ENCODE peak calls at places on chromosomes 4 and X, in five cellular contexts. One of them, this sample, is unnamed.

GRCh38 chr4:38529189-38530115 is 134.5 kb upstream of the KLF3 start:
- DNase-seq in H1: no peak
- DNase-seq in K562: peak
- DNase-seq in HepG2: no peak
- DNase-seq in GM12878: peak
- DNase-seq in this sample: no peak

GRCh38 chr4:74715731-74716435 is 78.4 kb downstream of the BTC start:
- DNase-seq in H1: no peak
- DNase-seq in K562: no peak
- DNase-seq in HepG2: no peak
- DNase-seq in GM12878: no peak
- DNase-seq in this sample: no peak

GRCh38 chr4:112731715-112732114 is 94.8 kb downstream of the LARP7 start:
- DNase-seq in H1: peak
- DNase-seq in K562: no peak
- DNase-seq in HepG2: no peak
- DNase-seq in GM12878: no peak
- DNase-seq in this sample: no peak

GRCh38 chrX:12962041-12962504 is 12.8 kb upstream of the TMSB4X start:
- DNase-seq in H1: no peak
- DNase-seq in K562: peak
- DNase-seq in HepG2: no peak
- DNase-seq in GM12878: no peak
- DNase-seq in this sample: no peak

GRCh38 chr4:2059034-2059725 is at the start of gene NAT8L:
- DNase-seq in H1: no peak
- DNase-seq in K562: peak
- DNase-seq in HepG2: no peak
- DNase-seq in GM12878: no peak
- DNase-seq in this sample: peak

GRCh38 chrX:68411729-68412128 is 21.6 kb downstream of the OPHN1 start:
- DNase-seq in H1: no peak
- DNase-seq in K562: no peak
- DNase-seq in HepG2: no peak
- DNase-seq in GM12878: no peak
- DNase-seq in this sample: no peak

GRCh38 chrX:154411322-154411980 is at the start of gene TAFAZZIN:
- DNase-seq in H1: peak
- DNase-seq in K562: peak
- DNase-seq in HepG2: peak
- DNase-seq in GM12878: no peak
- DNase-seq in this sample: no peak

GRCh38 chrX:28225508-28225907 is 244.3 kb upstream of the DCAF8L1 start:
- DNase-seq in H1: no peak
- DNase-seq in K562: no peak
- DNase-seq in HepG2: peak
- DNase-seq in GM12878: no peak
- DNase-seq in this sample: peak

GRCh38 chr4:62004881-62005280 is 804.8 kb downstream of the ADGRL3 start:
- DNase-seq in H1: no peak
- DNase-seq in K562: no peak
- DNase-seq in HepG2: no peak
- DNase-seq in GM12878: no peak
- DNase-seq in this sample: no peak

GRCh38 chrX:130179579-130180215 is 7.9 kb downstream of the RAB33A start:
- DNase-seq in H1: no peak
- DNase-seq in K562: peak
- DNase-seq in HepG2: no peak
- DNase-seq in GM12878: no peak
- DNase-seq in this sample: no peak
- TF ChIP-seq SP1 in H1: no peak
- TF ChIP-seq SP1 in K562: peak
- TF ChIP-seq SP1 in HepG2: no peak
- TF ChIP-seq SP1 in GM12878: no peak
- TF ChIP-seq SP1 in this sample: no peak

GRCh38 chrX:13967636-13968035 is 62.1 kb downstream of the GEMIN8 start:
- DNase-seq in H1: no peak
- DNase-seq in K562: no peak
- DNase-seq in HepG2: no peak
- DNase-seq in GM12878: no peak
- DNase-seq in this sample: no peak

GRCh38 chrX:13965531-13965930 is 64.2 kb downstream of the GEMIN8 start:
- DNase-seq in H1: no peak
- DNase-seq in K562: no peak
- DNase-seq in HepG2: no peak
- DNase-seq in GM12878: no peak
- DNase-seq in this sample: no peak

GRCh38 chrX:13966071-13966850 is 63.4 kb downstream of the GEMIN8 start:
- DNase-seq in H1: no peak
- DNase-seq in K562: no peak
- DNase-seq in HepG2: no peak
- DNase-seq in GM12878: no peak
- DNase-seq in this sample: no peak

DNA sequence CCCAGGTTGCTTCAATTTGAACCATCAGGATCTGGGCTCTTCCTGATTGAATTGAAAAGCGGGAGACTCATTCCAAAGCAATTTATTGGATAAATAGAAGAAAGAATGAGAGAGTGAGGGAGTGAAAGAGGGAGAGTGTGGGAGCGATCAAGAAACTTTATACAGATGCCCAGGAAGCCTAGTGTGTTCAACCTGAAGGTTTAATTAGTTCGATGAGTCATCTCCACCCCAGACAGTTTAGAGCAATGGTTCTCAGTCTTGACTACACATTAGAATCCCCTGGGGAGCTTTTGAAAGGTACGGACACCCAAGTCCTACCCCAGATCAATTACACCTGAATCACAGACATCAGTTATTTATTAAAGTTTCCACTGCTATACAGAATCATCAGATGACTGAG is 61.5 kb downstream of the GEMIN8 start:
- DNase-seq in H1: no peak
- DNase-seq in K562: no peak
- DNase-seq in HepG2: no peak
- DNase-seq in GM12878: no peak
- DNase-seq in this sample: no peak
- TF ChIP-seq SRF in H1: no peak
- TF ChIP-seq SRF in K562: no peak
- TF ChIP-seq SRF in HepG2: no peak
- TF ChIP-seq SRF in GM12878: no peak
- TF ChIP-seq SRF in this sample: no peak

GRCh38 chr4:147590249-147590920 is 26.8 kb upstream of the TMEM184C start:
- DNase-seq in H1: peak
- DNase-seq in K562: peak
- DNase-seq in HepG2: peak
- DNase-seq in GM12878: no peak
- DNase-seq in this sample: peak
- TF ChIP-seq POLR2A in H1: no peak
- TF ChIP-seq POLR2A in K562: no peak
- TF ChIP-seq POLR2A in HepG2: no peak
- TF ChIP-seq POLR2A in GM12878: no peak
- TF ChIP-seq POLR2A in this sample: no peak

GRCh38 chr4:109040441-109040840 is 262.0 kb downstream of the COL25A1 start:
- DNase-seq in H1: no peak
- DNase-seq in K562: no peak
- DNase-seq in HepG2: no peak
- DNase-seq in GM12878: no peak
- DNase-seq in this sample: no peak

GRCh38 chr4:109043286-109043685 is 259.2 kb downstream of the COL25A1 start:
- DNase-seq in H1: no peak
- DNase-seq in K562: no peak
- DNase-seq in HepG2: no peak
- DNase-seq in GM12878: no peak
- DNase-seq in this sample: no peak

GRCh38 chr4:109044446-109044845 is 258.0 kb downstream of the COL25A1 start:
- DNase-seq in H1: no peak
- DNase-seq in K562: no peak
- DNase-seq in HepG2: no peak
- DNase-seq in GM12878: no peak
- DNase-seq in this sample: no peak

GRCh38 chr4:109046549-109047171 is 255.8 kb downstream of the COL25A1 start:
- DNase-seq in H1: no peak
- DNase-seq in K562: peak
- DNase-seq in HepG2: peak
- DNase-seq in GM12878: no peak
- DNase-seq in this sample: no peak

GRCh38 chr4:109041463-109041862 is 261.0 kb downstream of the COL25A1 start:
- DNase-seq in H1: no peak
- DNase-seq in K562: no peak
- DNase-seq in HepG2: no peak
- DNase-seq in GM12878: no peak
- DNase-seq in this sample: no peak
- TF ChIP-seq SP1 in H1: no peak
- TF ChIP-seq SP1 in K562: no peak
- TF ChIP-seq SP1 in HepG2: no peak
- TF ChIP-seq SP1 in GM12878: no peak
- TF ChIP-seq SP1 in this sample: no peak

GRCh38 chr4:123354701-123355100 is 41.9 kb upstream of the SPRY1 start:
- DNase-seq in H1: no peak
- DNase-seq in K562: no peak
- DNase-seq in HepG2: no peak
- DNase-seq in GM12878: no peak
- DNase-seq in this sample: no peak

GRCh38 chr4:123352240-123352945 is 44.2 kb upstream of the SPRY1 start:
- DNase-seq in H1: no peak
- DNase-seq in K562: no peak
- DNase-seq in HepG2: no peak
- DNase-seq in GM12878: no peak
- DNase-seq in this sample: no peak

GRCh38 chr4:123351713-123352112 is 44.9 kb upstream of the SPRY1 start:
- DNase-seq in H1: no peak
- DNase-seq in K562: no peak
- DNase-seq in HepG2: no peak
- DNase-seq in GM12878: no peak
- DNase-seq in this sample: no peak

GRCh38 chr4:123353656-123354055 is 42.9 kb upstream of the SPRY1 start:
- DNase-seq in H1: no peak
- DNase-seq in K562: no peak
- DNase-seq in HepG2: no peak
- DNase-seq in GM12878: no peak
- DNase-seq in this sample: no peak

DNA sequence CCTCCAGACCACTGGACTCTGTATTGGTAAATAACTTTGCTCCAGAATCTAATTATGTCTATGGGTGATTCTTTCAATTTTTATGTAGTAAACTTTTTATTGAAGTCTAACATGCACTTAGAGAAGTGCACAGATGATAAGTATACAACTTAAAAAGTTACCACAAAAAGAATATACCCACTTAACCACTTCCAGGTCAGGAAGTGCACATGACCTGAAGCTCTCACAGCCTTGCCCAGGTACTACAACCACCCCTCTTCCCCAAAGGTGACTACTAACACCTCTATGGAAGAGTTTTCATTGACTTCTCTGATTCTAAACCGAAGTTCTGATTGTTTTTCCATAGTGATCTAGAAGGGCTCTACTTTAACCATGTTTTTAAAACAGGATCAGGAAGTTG is 43.6 kb upstream of the SPRY1 start:
- DNase-seq in H1: no peak
- DNase-seq in K562: no peak
- DNase-seq in HepG2: no peak
- DNase-seq in GM12878: no peak
- DNase-seq in this sample: no peak
- TF ChIP-seq SRF in H1: no peak
- TF ChIP-seq SRF in K562: no peak
- TF ChIP-seq SRF in HepG2: no peak
- TF ChIP-seq SRF in GM12878: no peak
- TF ChIP-seq SRF in this sample: no peak

GRCh38 chrX:54044126-54044876 is at the start of gene PHF8:
- DNase-seq in H1: peak
- DNase-seq in K562: peak
- DNase-seq in HepG2: peak
- DNase-seq in GM12878: peak
- DNase-seq in this sample: peak
- TF ChIP-seq POLR2A in H1: peak
- TF ChIP-seq POLR2A in K562: peak
- TF ChIP-seq POLR2A in HepG2: peak
- TF ChIP-seq POLR2A in GM12878: peak
- TF ChIP-seq POLR2A in this sample: no peak

DNA sequence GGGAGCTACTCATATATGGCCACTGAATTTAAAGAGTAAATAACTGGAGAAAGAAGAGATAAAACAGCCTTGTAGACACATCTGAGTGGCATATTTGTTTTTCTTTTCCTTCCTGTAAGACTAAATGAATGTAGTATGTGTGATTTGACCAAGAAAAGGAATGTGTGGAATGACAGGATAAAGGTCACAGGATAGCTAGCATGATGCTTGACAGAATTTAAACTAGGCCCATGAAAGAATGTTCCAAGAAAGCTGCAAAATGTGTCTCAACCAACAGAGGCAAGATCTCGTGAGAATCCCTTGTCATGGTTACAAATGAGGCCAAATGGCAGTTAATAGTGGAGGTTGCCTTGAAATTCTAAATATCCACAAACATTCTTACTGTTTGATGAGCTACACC is 137.0 kb downstream of the KCNIP4 start:
- DNase-seq in H1: no peak
- DNase-seq in K562: no peak
- DNase-seq in HepG2: peak
- DNase-seq in GM12878: no peak
- DNase-seq in this sample: no peak
- TF ChIP-seq SP1 in H1: no peak
- TF ChIP-seq SP1 in K562: no peak
- TF ChIP-seq SP1 in HepG2: no peak
- TF ChIP-seq SP1 in GM12878: no peak
- TF ChIP-seq SP1 in this sample: no peak

DNA sequence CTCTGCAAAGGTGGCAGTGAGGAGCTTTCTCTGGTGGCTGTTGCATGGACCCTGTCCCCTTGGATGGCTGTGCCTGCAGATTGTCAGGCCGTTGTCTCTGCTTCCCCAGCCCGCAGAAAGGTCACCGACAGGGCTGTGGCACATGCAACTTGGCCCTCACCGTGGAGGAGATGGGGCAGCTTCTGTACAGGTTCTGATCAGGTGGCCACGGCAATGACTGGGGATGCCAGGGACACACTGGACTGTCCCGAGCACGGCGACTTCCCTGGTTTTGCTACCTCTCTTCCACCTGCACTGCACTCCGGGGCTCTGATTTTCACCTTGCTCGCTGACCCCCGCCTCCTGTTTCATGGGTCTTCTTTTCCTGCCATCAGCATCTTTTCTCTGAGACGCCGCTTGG is 43.5 kb downstream of the DCTD start:
- DNase-seq in H1: no peak
- DNase-seq in K562: no peak
- DNase-seq in HepG2: no peak
- DNase-seq in GM12878: no peak
- DNase-seq in this sample: no peak
- TF ChIP-seq SRF in H1: no peak
- TF ChIP-seq SRF in K562: no peak
- TF ChIP-seq SRF in HepG2: no peak
- TF ChIP-seq SRF in GM12878: no peak
- TF ChIP-seq SRF in this sample: no peak

GRCh38 chrX:48958635-48959094 is 1.3 kb upstream of the OTUD5 start:
- DNase-seq in H1: peak
- DNase-seq in K562: peak
- DNase-seq in HepG2: peak
- DNase-seq in GM12878: no peak
- DNase-seq in this sample: no peak
- TF ChIP-seq POLR2A in H1: no peak
- TF ChIP-seq POLR2A in K562: peak
- TF ChIP-seq POLR2A in HepG2: no peak
- TF ChIP-seq POLR2A in GM12878: no peak
- TF ChIP-seq POLR2A in this sample: no peak

GRCh38 chr4:147160908-147161513 is 215.3 kb upstream of the TTC29 start:
- DNase-seq in H1: no peak
- DNase-seq in K562: peak
- DNase-seq in HepG2: peak
- DNase-seq in GM12878: no peak
- DNase-seq in this sample: peak
- TF ChIP-seq SP1 in H1: no peak
- TF ChIP-seq SP1 in K562: no peak
- TF ChIP-seq SP1 in HepG2: no peak
- TF ChIP-seq SP1 in GM12878: no peak
- TF ChIP-seq SP1 in this sample: no peak